ENCODE peak calls at places on chromosomes 2 and 18, in eight cellular contexts. R is mesothelial cell of epicardium; D is stimulated activated CD8-positive, alpha-beta memory T cell treated with anti-CD3 and anti-CD28 coated beads, Interleukin-12 subunit alpha, Interleukin-12 subunit beta, amount 100 ng/mL, for 4 hours; U is HL-60; X is dermis microvascular lymphatic vessel endothelial cell; K is ACHN; Z is kidney; E is H7. V is an unnamed sample.

GRCh38 chr18:42274488-42275137 is 319.6 kb downstream of the PIK3C3 start:
- DNase-seq in R (no peak), D (no peak), U (no peak), X (no peak), K (peak), Z (no peak), E (peak), V (no peak)

GRCh38 chr2:38494394-38494793 is 108.3 kb downstream of the HNRNPLL start:
- DNase-seq in R (no peak), D (no peak), U (no peak), X (no peak), K (no peak), Z (no peak), E (no peak), V (no peak)

GRCh38 chr2:223093436-223093839 is 41.4 kb downstream of the KCNE4 start:
- DNase-seq in R (no peak), D (no peak), U (no peak), X (no peak), K (no peak), Z (no peak), E (no peak), V (no peak)

GRCh38 chr2:193562031-193562430 is 1367.3 kb upstream of the TMEFF2 start:
- DNase-seq in R (no peak), D (no peak), U (no peak), X (no peak), K (no peak), Z (no peak), E (no peak), V (no peak)

GRCh38 chr18:62754026-62754425 is 38.7 kb downstream of the PHLPP1 start:
- DNase-seq in R (no peak), D (no peak), U (no peak), X (no peak), K (no peak), Z (no peak), E (no peak), V (no peak)

GRCh38 chr18:23565916-23566547 is 20.3 kb downstream of the NPC1 start:
- DNase-seq in R (no peak), D (no peak), U (no peak), X (no peak), K (no peak), Z (no peak), E (no peak), V (no peak)

GRCh38 chr18:70693196-70693595 is 404.4 kb downstream of the SOCS6 start:
- DNase-seq in R (no peak), D (no peak), U (no peak), X (no peak), K (no peak), Z (no peak), E (no peak), V (no peak)

GRCh38 chr2:88066543-88066942 is 1.1 kb upstream of the SMYD1 start:
- DNase-seq in R (no peak), D (no peak), U (no peak), X (no peak), K (no peak), Z (no peak), E (peak), V (no peak)

GRCh38 chr2:174145827-174146226 is 102.5 kb downstream of the OLA1 start:
- DNase-seq in R (no peak), D (no peak), U (peak), X (no peak), K (peak), Z (no peak), E (peak), V (no peak)

GRCh38 chr2:21331625-21332370 is 208.0 kb downstream of the TDRD15 start:
- DNase-seq in R (no peak), D (no peak), U (no peak), X (no peak), K (no peak), Z (no peak), E (no peak), V (no peak)

GRCh38 chr2:214482716-214483115 is 71.9 kb downstream of the VWC2L start:
- DNase-seq in R (no peak), D (no peak), U (no peak), X (no peak), K (no peak), Z (no peak), E (no peak), V (no peak)

GRCh38 chr2:176106636-176107539 is at the start of gene HOXD11:
- DNase-seq in R (peak), D (no peak), U (no peak), X (peak), K (peak), Z (peak), E (peak), V (no peak)

GRCh38 chr2:25347205-25347815 is 5.6 kb upstream of the DNMT3A start:
- DNase-seq in R (no peak), D (no peak), U (no peak), X (peak), K (no peak), Z (no peak), E (no peak), V (no peak)

GRCh38 chr2:72208225-72208624 is 60.6 kb upstream of the CYP26B1 start:
- DNase-seq in R (no peak), D (no peak), U (no peak), X (no peak), K (no peak), Z (no peak), E (no peak), V (no peak)

GRCh38 chr2:160033732-160034392 is 28.6 kb downstream of the PLA2R1 start:
- DNase-seq in R (no peak), D (no peak), U (no peak), X (peak), K (no peak), Z (no peak), E (no peak), V (no peak)

GRCh38 chr2:239928457-239929350 is 96.4 kb downstream of the NDUFA10 start:
- DNase-seq in R (peak), D (no peak), U (no peak), X (peak), K (no peak), Z (peak), E (peak), V (no peak)

GRCh38 chr2:101395545-101396351 is 8.4 kb upstream of the CREG2 start:
- DNase-seq in R (no peak), D (no peak), U (no peak), X (no peak), K (peak), Z (no peak), E (no peak), V (no peak)

GRCh38 chr2:205280630-205281225 is 401.6 kb upstream of the NRP2 start:
- DNase-seq in R (no peak), D (no peak), U (no peak), X (no peak), K (no peak), Z (no peak), E (no peak), V (no peak)

GRCh38 chr2:11738589-11739436 is 7.6 kb upstream of the LPIN1 start:
- DNase-seq in R (peak), D (no peak), U (peak), X (peak), K (peak), Z (peak), E (peak), V (no peak)

GRCh38 chr2:235627682-235628081 is 133.8 kb downstream of the AGAP1 start:
- DNase-seq in R (no peak), D (no peak), U (no peak), X (no peak), K (no peak), Z (no peak), E (no peak), V (no peak)

GRCh38 chr2:229835601-229836283 is 86.1 kb downstream of the TRIP12 start:
- DNase-seq in R (no peak), D (no peak), U (no peak), X (no peak), K (no peak), Z (no peak), E (no peak), V (no peak)

GRCh38 chr2:43942001-43942400 is 53.8 kb downstream of the LRPPRC start:
- DNase-seq in R (no peak), D (no peak), U (no peak), X (no peak), K (no peak), Z (no peak), E (no peak), V (no peak)

GRCh38 chr2:47401789-47402554 is 984 bp upstream of the MSH2 start:
- DNase-seq in R (peak), D (no peak), U (no peak), X (no peak), K (no peak), Z (no peak), E (no peak), V (no peak)

GRCh38 chr2:144801766-144802165 is 281.8 kb upstream of the ZEB2 start:
- DNase-seq in R (no peak), D (no peak), U (no peak), X (peak), K (peak), Z (no peak), E (no peak), V (no peak)

GRCh38 chr2:241857041-241857541 is 1.6 kb downstream of the PDCD1 start:
- DNase-seq in R (no peak), D (no peak), U (no peak), X (no peak), K (no peak), Z (peak), E (peak), V (no peak)

GRCh38 chr18:55609426-55609825 is 21.4 kb upstream of the TCF4 start:
- DNase-seq in R (no peak), D (no peak), U (no peak), X (no peak), K (no peak), Z (no peak), E (no peak), V (no peak)

GRCh38 chr2:127647242-127648190 is 1.6 kb downstream of the GPR17 start:
- DNase-seq in R (no peak), D (no peak), U (no peak), X (peak), K (peak), Z (peak), E (no peak), V (no peak)

GRCh38 chr2:138228101-138228500 is 263.8 kb downstream of the HNMT start:
- DNase-seq in R (no peak), D (no peak), U (no peak), X (peak), K (no peak), Z (no peak), E (no peak), V (no peak)

GRCh38 chr2:85843543-85843942 is 45.2 kb downstream of the ST3GAL5 start:
- DNase-seq in R (no peak), D (no peak), U (peak), X (no peak), K (peak), Z (no peak), E (peak), V (no peak)

GRCh38 chr2:40797115-40797514 is 345.2 kb upstream of the SLC8A1 start:
- DNase-seq in R (no peak), D (no peak), U (no peak), X (no peak), K (no peak), Z (no peak), E (peak), V (no peak)

GRCh38 chr18:32446780-32447179 is 23.9 kb downstream of the GAREM1 start:
- DNase-seq in R (no peak), D (no peak), U (no peak), X (no peak), K (no peak), Z (no peak), E (no peak), V (no peak)

GRCh38 chr2:3633982-3634630 is 23.9 kb upstream of the ALLC start:
- DNase-seq in R (peak), D (no peak), U (no peak), X (no peak), K (no peak), Z (peak), E (peak), V (no peak)

GRCh38 chr2:16049406-16049805 is 109.1 kb downstream of the MYCN start:
- DNase-seq in R (no peak), D (no peak), U (no peak), X (no peak), K (no peak), Z (no peak), E (no peak), V (no peak)

GRCh38 chr2:162085090-162085891 is 11.3 kb upstream of the DPP4 start:
- DNase-seq in R (no peak), D (no peak), U (no peak), X (no peak), K (peak), Z (no peak), E (no peak), V (no peak)